ENCODE peak calls at places on chromosomes 2 and 18, in six cellular contexts. W, D, P, F, J and H are unnamed samples.

GRCh38 chr18:76679259-76679658 is 143.1 kb upstream of the ZNF236 start:
- DNase-seq in P (peak; percentile 63), J (no peak), D (no peak), F (no peak), W (no peak), H (no peak)

GRCh38 chr2:203328735-203329549 is 748 bp downstream of the ABI2 start:
- DNase-seq in D (peak; percentile 17), J (peak; percentile 30), P (peak; percentile 66), F (no peak), W (peak; percentile 35), H (peak; percentile 40)

GRCh38 chr2:696463-696862 is 19.3 kb upstream of the TMEM18 start:
- DNase-seq in D (no peak), J (no peak), P (no peak), F (no peak), W (no peak), H (no peak)

GRCh38 chr2:8954990-8955389 is 48.5 kb downstream of the MBOAT2 start:
- DNase-seq in J (no peak), W (no peak), F (no peak), D (no peak), P (no peak), H (no peak)

GRCh38 chr2:19461504-19461903 is 103.1 kb upstream of the OSR1 start:
- DNase-seq in W (no peak), F (no peak), D (no peak), J (no peak), P (no peak), H (no peak)

GRCh38 chr2:15779381-15780041 is 160.8 kb upstream of the MYCN start:
- DNase-seq in W (no peak), F (no peak), P (no peak), J (no peak), D (no peak), H (no peak)

GRCh38 chr2:121969766-121970639 is 214.6 kb downstream of the TSN start:
- DNase-seq in P (no peak), J (no peak), F (no peak), W (no peak), D (no peak), H (no peak)

GRCh38 chr18:13612111-13612997 is 114.0 kb downstream of the FAM210A start:
- DNase-seq in F (no peak), W (peak; percentile 74), D (no peak), J (peak; percentile 69), P (no peak), H (peak; percentile 98)

GRCh38 chr18:61435064-61435652 is 101.9 kb downstream of the CDH20 start:
- DNase-seq in P (peak; percentile 13), D (peak; percentile 11), J (no peak), W (no peak), F (no peak), H (peak; percentile 8)

GRCh38 chr18:46448347-46448746 is 208.7 kb downstream of the LOXHD1 start:
- DNase-seq in J (no peak), F (no peak), D (no peak), W (no peak), P (no peak), H (no peak)

GRCh38 chr2:51673628-51674027 is 641.7 kb upstream of the NRXN1 start:
- DNase-seq in D (no peak), F (no peak), P (no peak), J (no peak), W (no peak), H (no peak)

GRCh38 chr2:18520605-18521031 is 39.8 kb downstream of the RDH14 start:
- DNase-seq in F (peak; percentile 87), J (peak; percentile 82), D (peak; percentile 83), P (peak; percentile 84), W (peak; percentile 60), H (peak; percentile 69)

GRCh38 chr2:128643221-128644065 is 324.8 kb upstream of the HS6ST1 start:
- DNase-seq in P (no peak), J (no peak), W (no peak), F (peak; percentile 32), D (no peak), H (peak; percentile 4)

GRCh38 chr2:112621792-112622527 is 23.8 kb upstream of the SLC20A1 start:
- DNase-seq in J (no peak), W (no peak), D (peak; percentile 87), P (no peak), F (no peak), H (no peak)

DNA sequence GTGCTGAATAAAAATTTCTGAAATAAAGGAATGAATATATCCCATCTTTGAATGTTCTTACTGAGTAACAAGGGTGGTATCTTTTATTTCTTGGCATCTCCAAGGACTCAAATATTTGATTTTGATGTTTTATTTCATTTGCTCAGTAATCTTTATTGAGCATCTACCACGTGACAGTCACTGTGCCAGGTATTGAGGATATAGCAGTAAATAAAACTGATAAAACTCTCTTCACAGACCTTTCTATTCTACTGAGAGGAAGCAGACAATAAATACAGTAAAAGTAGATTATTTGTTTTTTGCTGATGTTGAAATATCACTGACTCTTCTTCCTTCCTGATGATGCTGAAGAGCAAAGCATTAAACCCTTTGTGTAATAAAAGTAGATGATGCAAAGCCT is 117.1 kb downstream of the EML6 start:
- DNase-seq in D (no peak), P (no peak), F (no peak), W (no peak), J (no peak), H (no peak)
- H3K27ac ChIP-seq in D (no peak overlapping the region), P (no peak overlapping the region), F (no peak overlapping the region), W (no peak overlapping the region), J (no peak overlapping the region), H (no peak overlapping the region)

GRCh38 chr2:200380139-200380561 is 73.7 kb downstream of the SPATS2L start:
- DNase-seq in J (no peak), W (peak; percentile 41), P (peak; percentile 23), F (no peak), D (no peak), H (no peak)

GRCh38 chr2:200378652-200379290 is 72.3 kb downstream of the SPATS2L start:
- DNase-seq in P (no peak), W (no peak), D (peak; percentile 87), F (no peak), J (no peak), H (no peak)

GRCh38 chr2:200380833-200381542 is 74.5 kb downstream of the SPATS2L start:
- DNase-seq in P (no peak), W (no peak), F (no peak), J (no peak), D (peak; percentile 82), H (no peak)

GRCh38 chr2:200377774-200378336 is 71.4 kb downstream of the SPATS2L start:
- DNase-seq in P (no peak), F (peak; percentile 68), D (no peak), J (peak; percentile 54), W (no peak), H (no peak)

DNA sequence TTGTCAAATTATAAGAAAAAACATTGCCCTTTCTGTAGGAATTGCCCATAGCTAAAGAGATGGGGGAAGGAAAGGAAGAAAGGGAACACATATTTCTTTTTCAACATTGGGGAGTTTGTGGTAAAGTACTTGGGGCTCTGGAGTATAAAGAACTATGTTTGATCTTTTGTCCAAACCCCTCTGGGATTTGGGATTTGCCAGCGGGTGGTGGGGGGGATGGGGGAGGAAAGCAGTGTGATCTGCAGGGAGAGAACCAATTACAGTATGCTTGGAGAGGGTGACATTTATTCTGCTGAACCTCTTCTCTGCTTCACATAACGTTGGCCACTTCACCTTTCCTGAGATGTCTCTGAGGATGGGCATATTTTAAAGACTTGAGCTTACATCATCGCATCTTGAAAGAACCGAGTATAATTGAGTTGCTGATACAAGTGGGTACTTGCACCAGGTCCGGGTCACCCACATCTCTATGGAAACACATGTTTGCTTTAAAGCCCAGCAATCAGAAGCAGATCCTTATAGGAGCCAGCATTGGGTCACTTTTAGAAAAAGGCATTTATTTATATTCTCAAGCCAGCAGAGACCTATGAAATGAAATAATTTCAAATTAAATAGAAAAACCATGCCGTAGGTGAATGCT is 73.1 kb downstream of the SPATS2L start:
- DNase-seq in P (no peak), F (no peak), D (no peak), W (no peak), J (no peak), H (no peak)
- H3K27ac ChIP-seq in P (no peak overlapping the region), F (no peak overlapping the region), D (peak overlapping the region; percentile 79), W (peak overlapping the region; percentile 48), J (peak overlapping the region; percentile 83), H (no peak overlapping the region)

GRCh38 chr2:54945401-54946219 is 104.6 kb downstream of the RTN4 start:
- DNase-seq in D (peak; percentile 83), P (no peak), F (no peak), J (no peak), W (no peak), H (no peak)
- H3K27ac ChIP-seq in D (peak overlapping the region; percentile 62), P (no peak overlapping the region), F (no peak overlapping the region), J (peak overlapping the region; percentile 11), W (no peak overlapping the region), H (no peak overlapping the region)

DNA sequence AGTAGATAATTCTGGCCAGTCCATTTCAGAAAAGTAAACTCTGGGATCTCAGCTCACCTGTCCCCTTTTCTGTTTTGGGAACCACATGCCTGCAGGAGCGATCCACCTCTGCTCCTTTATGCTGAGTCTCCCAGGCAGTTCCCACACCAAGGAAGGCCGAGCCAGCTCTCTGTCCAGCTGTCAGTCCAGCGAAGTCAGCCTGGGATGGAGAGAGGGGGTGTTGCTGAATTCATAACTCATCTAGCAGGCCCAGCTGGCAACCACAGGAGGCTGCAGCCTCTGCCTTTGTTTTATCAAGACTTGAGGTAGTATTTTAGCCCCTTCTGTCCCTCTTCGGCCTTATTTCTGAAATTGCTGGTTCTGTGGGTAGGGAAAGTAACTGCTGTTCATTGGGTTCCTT is 209.9 kb downstream of the ARL4C start:
- DNase-seq in F (no peak), J (no peak), D (no peak), W (no peak), P (no peak), H (no peak)
- H3K27ac ChIP-seq in F (no peak overlapping the region), J (peak overlapping the region; percentile 51), D (no peak overlapping the region), W (no peak overlapping the region), P (no peak overlapping the region), H (peak overlapping the region; percentile 75)

GRCh38 chr18:8632386-8632785 is 23.1 kb downstream of the RAB12 start:
- DNase-seq in J (no peak), P (no peak), W (no peak), F (no peak), D (no peak), H (no peak)

GRCh38 chr18:8629602-8630001 is 20.4 kb downstream of the RAB12 start:
- DNase-seq in W (no peak), J (no peak), P (no peak), D (no peak), F (no peak), H (no peak)

GRCh38 chr18:8630546-8630945 is 21.3 kb downstream of the RAB12 start:
- DNase-seq in W (no peak), P (no peak), J (no peak), D (no peak), F (no peak), H (no peak)

GRCh38 chr18:8634508-8634907 is 25.3 kb downstream of the RAB12 start:
- DNase-seq in P (no peak), J (no peak), W (no peak), F (no peak), D (no peak), H (no peak)

GRCh38 chr18:8631265-8631664 is 22.0 kb downstream of the RAB12 start:
- DNase-seq in J (no peak), D (no peak), W (no peak), F (no peak), P (no peak), H (no peak)
- H3K27ac ChIP-seq in J (no peak overlapping the region), D (no peak overlapping the region), W (no peak overlapping the region), F (no peak overlapping the region), P (no peak overlapping the region), H (no peak overlapping the region)

GRCh38 chr2:216195565-216195978 is 86.4 kb downstream of the XRCC5 start:
- DNase-seq in F (no peak), P (no peak), J (no peak), D (peak; percentile 90), W (no peak), H (no peak)
- H3K27ac ChIP-seq in F (no peak overlapping the region), P (no peak overlapping the region), J (no peak overlapping the region), D (peak overlapping the region; percentile 55), W (no peak overlapping the region), H (no peak overlapping the region)